ENCODE peak calls at places on chromosomes 6 and 20, in seven cellular contexts. T is SJCRH30; P is NCI-H1417; S is stimulated activated CD4-positive, alpha-beta T cell treated with anti-CD3 and anti-CD28 coated beads, Interleukin-2, amount 100 ng/mL, for 24 hours; N is keratinocyte; Q is HEK293T; F is colonic mucosa. X is an unnamed sample.

GRCh38 chr6:7261030-7261841 is 51.8 kb downstream of the SSR1 start:
- DNase-seq in T (peak), P (peak), S (peak), N (peak), Q (peak), F (peak), X (peak)

GRCh38 chr6:20302168-20302567 is 89.9 kb upstream of the MBOAT1 start:
- DNase-seq in T (no peak), P (no peak), S (no peak), N (no peak), Q (no peak), F (no peak), X (no peak)

GRCh38 chr6:64034840-64035656 is 399.4 kb downstream of the PHF3 start:
- DNase-seq in T (no peak), P (no peak), S (no peak), N (peak), Q (no peak), F (no peak), X (no peak)

GRCh38 chr6:14743465-14744211 is 502.2 kb upstream of the JARID2 start:
- DNase-seq in T (no peak), P (no peak), S (peak), N (peak), Q (no peak), F (no peak), X (peak)

GRCh38 chr6:8982659-8983058 is 547.3 kb upstream of the SLC35B3 start:
- DNase-seq in T (no peak), P (no peak), S (no peak), N (no peak), Q (no peak), F (no peak), X (no peak)

GRCh38 chr6:153729189-153729588 is 309.9 kb upstream of the OPRM1 start:
- DNase-seq in T (no peak), P (no peak), S (no peak), N (no peak), Q (no peak), F (no peak), X (no peak)

GRCh38 chr20:1818895-1819294 is 76.3 kb upstream of the SIRPA start:
- DNase-seq in T (no peak), P (no peak), S (no peak), N (no peak), Q (no peak), F (no peak), X (no peak)

GRCh38 chr6:32154514-32155161 is 697 bp downstream of the PPT2 start:
- DNase-seq in T (peak), P (peak), S (peak), N (no peak), Q (peak), F (peak), X (no peak)

GRCh38 chr6:80366721-80367120 is 260.2 kb downstream of the BCKDHB start:
- DNase-seq in T (peak), P (peak), S (no peak), N (no peak), Q (no peak), F (no peak), X (no peak)

GRCh38 chr6:75532521-75532920 is 38.9 kb upstream of the FILIP1 start:
- DNase-seq in T (peak), P (no peak), S (no peak), N (no peak), Q (no peak), F (no peak), X (no peak)

GRCh38 chr6:496649-497048 is 105.1 kb downstream of the IRF4 start:
- DNase-seq in T (no peak), P (no peak), S (no peak), N (no peak), Q (no peak), F (no peak), X (no peak)

X was measured in stimulated activated effector memory CD8-positive, alpha-beta T cell treated with anti-CD3 and anti-CD28 coated beads, Interleukin-12 subunit alpha, Interleukin-12 subunit beta, amount 100 ng/mL, for 72 hours.